ENCODE peak calls at places on chromosomes 16 and 17, in seven cellular contexts. J, D, I, L, Q, N and M are unnamed samples.

GRCh38 chr16:85778873-85779272 is 20.5 kb downstream of the EMC8 start:
- DNase-seq in L (no peak), D (no peak), I (no peak), Q (no peak), J (no peak), N (no peak), M (peak; percentile 84)

GRCh38 chr17:3729881-3730280 is 6.2 kb downstream of the HASPIN start:
- DNase-seq in J (no peak), L (no peak), Q (no peak), I (no peak), N (no peak), D (no peak), M (no peak)

GRCh38 chr17:65468321-65468720 is 93.1 kb downstream of the AXIN2 start:
- DNase-seq in Q (no peak), J (no peak), I (no peak), N (no peak), D (no peak), L (no peak), M (no peak)

GRCh38 chr16:86827521-86827920 is 249.2 kb downstream of the FOXL1 start:
- DNase-seq in D (no peak), L (no peak), J (no peak), I (no peak), N (no peak), Q (no peak), M (no peak)

GRCh38 chr17:57106107-57106835 is 21.2 kb downstream of the AKAP1 start:
- DNase-seq in I (no peak), N (no peak), D (no peak), J (no peak), L (peak; percentile 41), Q (no peak), M (no peak)

GRCh38 chr16:49858200-49859129 is 2.6 kb upstream of the ZNF423 start:
- DNase-seq in I (no peak), L (peak; percentile 55), J (no peak), Q (peak; percentile 86), D (no peak), N (no peak), M (no peak)

GRCh38 chr17:3639981-3640596 is 3.5 kb downstream of the CTNS start:
- DNase-seq in L (no peak), D (peak; percentile 34), I (peak; percentile 57), Q (no peak), J (no peak), N (peak; percentile 51), M (peak; percentile 8)

GRCh38 chr17:69523252-69523861 is 108.9 kb downstream of the MAP2K6 start:
- DNase-seq in N (peak; percentile 71), L (no peak), I (peak; percentile 27), D (no peak), J (peak; percentile 53), Q (no peak), M (no peak)

GRCh38 chr17:36813357-36813756 is 123.9 kb upstream of the LHX1 start:
- DNase-seq in N (no peak), L (no peak), D (no peak), Q (no peak), I (no peak), J (no peak), M (no peak)

GRCh38 chr17:49107211-49107557 is 25.4 kb upstream of the B4GALNT2 start:
- DNase-seq in Q (no peak), I (no peak), D (no peak), J (no peak), L (no peak), N (no peak), M (no peak)

GRCh38 chr17:49111934-49112333 is 20.6 kb upstream of the B4GALNT2 start:
- DNase-seq in Q (no peak), J (no peak), L (no peak), I (no peak), N (no peak), D (no peak), M (no peak)

GRCh38 chr17:49110504-49110903 is 22.1 kb upstream of the B4GALNT2 start:
- DNase-seq in L (no peak), J (no peak), N (no peak), D (no peak), I (no peak), Q (no peak), M (no peak)

GRCh38 chr17:49106366-49107210 is 26.0 kb upstream of the B4GALNT2 start:
- DNase-seq in J (no peak), D (no peak), N (no peak), Q (no peak), I (peak; percentile 59), L (no peak), M (no peak)

DNA sequence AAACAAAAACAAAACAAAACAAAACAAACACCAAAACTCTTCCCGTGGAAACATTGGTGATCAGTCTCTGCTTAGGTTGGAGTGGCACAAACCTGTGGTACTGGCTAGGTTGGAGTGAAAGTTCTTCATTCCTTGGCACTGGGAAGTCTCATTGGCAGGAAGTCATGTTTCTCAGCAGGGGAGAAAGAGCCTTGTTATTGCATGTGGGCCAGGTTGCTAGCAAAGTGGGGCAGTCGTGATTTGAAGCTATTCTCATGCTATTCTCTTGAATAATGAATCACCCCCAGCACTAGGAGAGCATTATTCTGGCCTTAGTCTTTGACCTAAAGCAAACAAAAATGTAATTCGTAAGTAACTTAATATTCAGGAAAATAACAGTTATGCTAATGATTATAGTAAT is 24.3 kb upstream of the B4GALNT2 start:
- DNase-seq in D (no peak), I (peak; percentile 89), J (no peak), Q (no peak), N (no peak), L (no peak), M (no peak)
- H3K4me3 ChIP-seq in D (no peak overlapping the region), I (no peak overlapping the region), J (no peak overlapping the region), Q (no peak overlapping the region), N (no peak overlapping the region), L (no peak overlapping the region), M (no peak overlapping the region)

GRCh38 chr17:67441052-67441738 is 64.1 kb downstream of the PITPNC1 start:
- DNase-seq in Q (no peak), D (no peak), L (no peak), N (peak; percentile 85), I (peak; percentile 88), J (no peak), M (no peak)
- TF ChIP-seq CTCF in Q (no peak), D (no peak), L (no peak), N (no peak), I (no peak), J (no peak), M (no peak)

GRCh38 chr17:68248199-68248825 is 469 bp downstream of the AMZ2 start:
- DNase-seq in J (peak; percentile 56), N (no peak), L (no peak), I (peak; percentile 51), D (no peak), Q (no peak), M (no peak)

GRCh38 chr17:68246271-68247028 is 1.4 kb upstream of the AMZ2 start:
- DNase-seq in N (no peak), L (no peak), D (no peak), J (no peak), I (no peak), Q (no peak), M (no peak)

GRCh38 chr17:68247445-68248198 is at the start of gene AMZ2:
- DNase-seq in L (peak; percentile 94), Q (peak; percentile 94), J (peak; percentile 89), D (peak; percentile 97), N (peak; percentile 97), I (peak; percentile 77), M (peak; percentile 91)

GRCh38 chr17:68255151-68255550 is 7.3 kb downstream of the AMZ2 start:
- DNase-seq in I (no peak), J (no peak), Q (no peak), L (no peak), D (no peak), N (no peak), M (no peak)

GRCh38 chr17:68248886-68249872 is 1.3 kb downstream of the AMZ2 start:
- DNase-seq in L (no peak), N (peak; percentile 71), I (no peak), D (no peak), J (no peak), Q (no peak), M (no peak)
- H3K4me3 ChIP-seq in L (peak overlapping the region; percentile 88), N (peak overlapping the region; percentile 80), I (peak overlapping the region; percentile 84), D (peak overlapping the region; percentile 85), J (peak overlapping the region; percentile 68), Q (peak overlapping the region; percentile 83), M (peak overlapping the region; percentile 96)

GRCh38 chr17:19357351-19358140 is 5.0 kb downstream of the B9D1 start:
- DNase-seq in D (no peak), I (no peak), J (no peak), L (no peak), N (no peak), Q (no peak), M (no peak)

GRCh38 chr17:19359856-19360255 is 2.7 kb downstream of the B9D1 start:
- DNase-seq in J (no peak), Q (no peak), D (peak; percentile 35), N (no peak), L (no peak), I (no peak), M (no peak)

GRCh38 chr17:19361326-19361725 is 1.2 kb downstream of the B9D1 start:
- DNase-seq in N (no peak), J (no peak), I (no peak), L (no peak), Q (no peak), D (no peak), M (no peak)

GRCh38 chr17:19360772-19361171 is 1.8 kb downstream of the B9D1 start:
- DNase-seq in I (no peak), N (no peak), D (peak; percentile 35), L (no peak), J (no peak), Q (no peak), M (no peak)

DNA sequence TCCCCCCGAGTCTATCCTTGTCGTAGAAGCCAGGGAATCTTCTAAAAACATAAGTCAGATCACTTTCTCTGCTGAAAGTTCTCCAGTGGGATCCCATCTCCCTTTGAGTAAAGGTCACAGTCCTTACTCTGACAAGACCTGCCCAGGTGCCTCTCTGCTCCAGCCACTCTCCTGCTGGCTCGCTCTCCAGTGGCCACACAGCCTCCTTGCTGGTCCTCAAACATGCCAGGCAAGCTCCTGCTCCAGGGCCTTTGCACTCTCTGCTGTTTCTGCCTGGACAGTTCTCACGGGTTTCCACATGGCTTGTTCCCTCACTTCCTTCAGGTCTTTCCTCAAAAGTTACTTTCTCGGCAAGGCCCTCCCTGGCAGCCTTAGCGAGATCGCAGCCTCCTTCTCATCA is 3.4 kb downstream of the B9D1 start:
- DNase-seq in N (no peak), J (no peak), L (no peak), Q (no peak), D (no peak), I (no peak), M (no peak)
- TF ChIP-seq CTCF in N (no peak), J (no peak), L (no peak), Q (no peak), D (no peak), I (no peak), M (no peak)